ENCODE peak calls at places on chromosome 18, in six cellular contexts. One of them, this sample, is unnamed.

GRCh38 chr18:73365018-73365417 is 497.2 kb upstream of the NETO1 start:
- DNase-seq in stomach: no peak
- DNase-seq in CD8-positive, alpha-beta memory T cell: no peak
- DNase-seq in ELF-1: no peak
- DNase-seq in AG04449: no peak
- DNase-seq in Daoy: peak
- DNase-seq in this sample: no peak

GRCh38 chr18:78685980-78686530 is 293.6 kb upstream of the SALL3 start:
- DNase-seq in ELF-1: no peak
- DNase-seq in CD8-positive, alpha-beta memory T cell: no peak
- DNase-seq in AG04449: no peak
- DNase-seq in stomach: peak
- DNase-seq in Daoy: no peak
- DNase-seq in this sample: no peak

GRCh38 chr18:25360301-25360899 is 8.4 kb upstream of the ZNF521 start:
- DNase-seq in AG04449: no peak
- DNase-seq in CD8-positive, alpha-beta memory T cell: no peak
- DNase-seq in stomach: no peak
- DNase-seq in ELF-1: no peak
- DNase-seq in Daoy: no peak
- DNase-seq in this sample: no peak

GRCh38 chr18:48441405-48441881 is 32.3 kb upstream of the ZBTB7C start:
- DNase-seq in ELF-1: peak
- DNase-seq in stomach: no peak
- DNase-seq in AG04449: no peak
- DNase-seq in Daoy: peak
- DNase-seq in CD8-positive, alpha-beta memory T cell: no peak
- DNase-seq in this sample: no peak

GRCh38 chr18:23631746-23632145 is 31.0 kb downstream of the ANKRD29 start:
- DNase-seq in stomach: no peak
- DNase-seq in CD8-positive, alpha-beta memory T cell: no peak
- DNase-seq in Daoy: no peak
- DNase-seq in ELF-1: peak
- DNase-seq in AG04449: no peak
- DNase-seq in this sample: no peak

GRCh38 chr18:47247833-47248609 is 3.4 kb downstream of the SKOR2 start:
- DNase-seq in stomach: no peak
- DNase-seq in Daoy: no peak
- DNase-seq in AG04449: no peak
- DNase-seq in CD8-positive, alpha-beta memory T cell: no peak
- DNase-seq in ELF-1: no peak
- DNase-seq in this sample: no peak

GRCh38 chr18:8264861-8265411 is 344.3 kb upstream of the RAB12 start:
- DNase-seq in Daoy: no peak
- DNase-seq in ELF-1: peak
- DNase-seq in stomach: no peak
- DNase-seq in AG04449: no peak
- DNase-seq in CD8-positive, alpha-beta memory T cell: no peak
- DNase-seq in this sample: no peak

GRCh38 chr18:5311273-5312009 is 15.9 kb upstream of the ZBTB14 start:
- DNase-seq in Daoy: no peak
- DNase-seq in ELF-1: no peak
- DNase-seq in CD8-positive, alpha-beta memory T cell: no peak
- DNase-seq in AG04449: no peak
- DNase-seq in stomach: no peak
- DNase-seq in this sample: no peak

GRCh38 chr18:44859751-44860458 is 179.2 kb downstream of the SETBP1 start:
- DNase-seq in stomach: no peak
- DNase-seq in CD8-positive, alpha-beta memory T cell: no peak
- DNase-seq in ELF-1: no peak
- DNase-seq in Daoy: no peak
- DNase-seq in AG04449: no peak
- DNase-seq in this sample: no peak

GRCh38 chr18:6629635-6630140 is 99.8 kb upstream of the ARHGAP28 start:
- DNase-seq in ELF-1: no peak
- DNase-seq in Daoy: peak
- DNase-seq in stomach: no peak
- DNase-seq in AG04449: no peak
- DNase-seq in CD8-positive, alpha-beta memory T cell: no peak
- DNase-seq in this sample: no peak

GRCh38 chr18:32019251-32019943 is 772 bp downstream of the RNF125 start:
- DNase-seq in ELF-1: peak
- DNase-seq in stomach: peak
- DNase-seq in AG04449: no peak
- DNase-seq in CD8-positive, alpha-beta memory T cell: peak
- DNase-seq in Daoy: peak
- DNase-seq in this sample: peak

GRCh38 chr18:48574667-48575300 is 36.0 kb downstream of the CTIF start:
- DNase-seq in stomach: no peak
- DNase-seq in ELF-1: no peak
- DNase-seq in Daoy: no peak
- DNase-seq in AG04449: no peak
- DNase-seq in CD8-positive, alpha-beta memory T cell: no peak
- DNase-seq in this sample: no peak

GRCh38 chr18:22250591-22250996 is 81.2 kb downstream of the GATA6 start:
- DNase-seq in ELF-1: no peak
- DNase-seq in stomach: peak
- DNase-seq in CD8-positive, alpha-beta memory T cell: no peak
- DNase-seq in Daoy: peak
- DNase-seq in AG04449: no peak
- DNase-seq in this sample: no peak

GRCh38 chr18:11872479-11873136 is 21.4 kb downstream of the CHMP1B start:
- DNase-seq in AG04449: no peak
- DNase-seq in ELF-1: peak
- DNase-seq in stomach: peak
- DNase-seq in Daoy: peak
- DNase-seq in CD8-positive, alpha-beta memory T cell: no peak
- DNase-seq in this sample: no peak

GRCh38 chr18:24544141-24544498 is 83.7 kb downstream of the HRH4 start:
- DNase-seq in stomach: no peak
- DNase-seq in ELF-1: no peak
- DNase-seq in AG04449: no peak
- DNase-seq in Daoy: peak
- DNase-seq in CD8-positive, alpha-beta memory T cell: no peak
- DNase-seq in this sample: no peak

GRCh38 chr18:6901283-6901926 is 171.9 kb downstream of the ARHGAP28 start:
- DNase-seq in AG04449: no peak
- DNase-seq in ELF-1: no peak
- DNase-seq in stomach: no peak
- DNase-seq in Daoy: no peak
- DNase-seq in CD8-positive, alpha-beta memory T cell: no peak
- DNase-seq in this sample: no peak

GRCh38 chr18:9606039-9606438 is 8.3 kb downstream of the PPP4R1 start:
- DNase-seq in stomach: no peak
- DNase-seq in Daoy: no peak
- DNase-seq in CD8-positive, alpha-beta memory T cell: no peak
- DNase-seq in AG04449: no peak
- DNase-seq in ELF-1: no peak
- DNase-seq in this sample: no peak

GRCh38 chr18:36850527-36851201 is 21.7 kb downstream of the KIAA1328 start:
- DNase-seq in CD8-positive, alpha-beta memory T cell: no peak
- DNase-seq in stomach: no peak
- DNase-seq in AG04449: peak
- DNase-seq in ELF-1: no peak
- DNase-seq in Daoy: peak
- DNase-seq in this sample: no peak

GRCh38 chr18:12399231-12399630 is 8.5 kb upstream of the PRELID3A start:
- DNase-seq in CD8-positive, alpha-beta memory T cell: no peak
- DNase-seq in stomach: no peak
- DNase-seq in Daoy: no peak
- DNase-seq in AG04449: no peak
- DNase-seq in ELF-1: no peak
- DNase-seq in this sample: no peak

GRCh38 chr18:9613550-9614400 is 584 bp downstream of the PPP4R1 start:
- DNase-seq in stomach: peak
- DNase-seq in Daoy: peak
- DNase-seq in CD8-positive, alpha-beta memory T cell: peak
- DNase-seq in ELF-1: peak
- DNase-seq in AG04449: no peak
- DNase-seq in this sample: peak

This sample was measured in B cell.